ENCODE peak calls at places on chromosomes 13 and 19, in five cellular contexts. M is GM23338, Q is PC-3, I is MM.1S, C is neural progenitor cell. D is an unnamed sample.

GRCh38 chr13:107192289-107192688 is 624.4 kb upstream of the ARGLU1 start:
- DNase-seq in C (peak; percentile 6), Q (no peak), M (peak; percentile 56), I (no peak), D (peak; percentile 25)

GRCh38 chr13:37905736-37906135 is 36.2 kb upstream of the TRPC4 start:
- DNase-seq in Q (no peak), I (no peak), M (no peak), C (no peak), D (no peak)

GRCh38 chr13:25473864-25474263 is 102.1 kb downstream of the ATP8A2 start:
- DNase-seq in C (no peak), Q (no peak), M (no peak), I (no peak), D (no peak)

GRCh38 chr19:21463449-21464105 is 41.8 kb upstream of the ZNF429 start:
- DNase-seq in M (peak; percentile 98), Q (peak; percentile 56), I (no peak), C (peak; percentile 90), D (peak; percentile 89)

GRCh38 chr19:38351865-38352395 is 16.3 kb downstream of the CATSPERG start:
- DNase-seq in M (no peak), I (no peak), C (no peak), Q (no peak), D (no peak)

GRCh38 chr13:46751811-46752635 is 44.9 kb downstream of the ESD start:
- DNase-seq in M (peak; percentile 13), C (peak; percentile 11), I (no peak), Q (no peak), D (no peak)

GRCh38 chr13:35093356-35093755 is 151.3 kb downstream of the NBEA start:
- DNase-seq in M (no peak), I (no peak), Q (no peak), C (no peak), D (no peak)

GRCh38 chr13:51525567-51526165 is 58.6 kb upstream of the WDFY2 start:
- DNase-seq in M (no peak), C (no peak), Q (peak; percentile 23), I (no peak), D (no peak)

GRCh38 chr19:10797078-10797477 is 38.9 kb downstream of the TMED1 start:
- DNase-seq in Q (no peak), M (no peak), I (no peak), C (no peak), D (no peak)

GRCh38 chr13:49791753-49792549 is 531 bp downstream of the KPNA3 start:
- DNase-seq in C (peak; percentile 66), I (peak; percentile 17), Q (peak; percentile 19), M (peak; percentile 65), D (peak; percentile 68)

GRCh38 chr19:47313754-47314133 is 4.1 kb downstream of the C5AR1 start:
- DNase-seq in I (no peak), M (no peak), C (no peak), Q (no peak), D (no peak)

GRCh38 chr19:44776402-44777096 is 1.1 kb upstream of the CBLC start:
- DNase-seq in I (no peak), M (peak; percentile 77), Q (peak; percentile 88), C (no peak), D (peak; percentile 80)

GRCh38 chr13:45545686-45546409 is 69.7 kb downstream of the ERICH6B start:
- DNase-seq in C (no peak), Q (no peak), M (no peak), I (no peak), D (no peak)

GRCh38 chr19:49859838-49860715 is 7.3 kb downstream of the PNKP start:
- DNase-seq in Q (no peak), M (no peak), C (no peak), I (no peak), D (no peak)

GRCh38 chr19:19115954-19116353 is 22.3 kb downstream of the TMEM161A start:
- DNase-seq in C (peak; percentile 72), M (peak; percentile 89), Q (peak; percentile 25), I (peak; percentile 51), D (no peak)

GRCh38 chr13:60044321-60044720 is 119.4 kb downstream of the DIAPH3 start:
- DNase-seq in Q (no peak), M (no peak), I (no peak), C (no peak), D (no peak)

GRCh38 chr13:60051754-60052153 is 112.0 kb downstream of the DIAPH3 start:
- DNase-seq in Q (no peak), M (no peak), C (no peak), I (no peak), D (no peak)

GRCh38 chr13:60043262-60043661 is 120.5 kb downstream of the DIAPH3 start:
- DNase-seq in C (no peak), I (no peak), Q (no peak), M (no peak), D (no peak)

DNA sequence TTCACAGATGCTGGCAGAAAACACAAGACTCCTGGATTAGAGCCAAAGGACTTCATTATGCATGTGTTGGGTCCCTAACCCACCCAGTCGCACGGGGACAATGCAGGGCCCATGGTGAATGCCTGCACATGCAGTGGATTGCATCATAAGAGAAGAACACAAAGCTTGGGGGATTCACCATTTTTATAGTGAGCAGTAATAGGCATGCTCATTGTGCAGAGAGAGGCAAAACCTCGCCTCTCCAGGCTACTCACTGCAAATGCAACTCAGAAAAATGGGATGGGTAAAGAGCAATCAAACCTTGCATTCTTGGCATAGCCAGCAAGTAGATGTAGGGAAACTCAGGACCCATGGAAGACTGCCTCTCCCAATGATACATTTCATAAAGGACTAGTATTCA is 115.8 kb downstream of the DIAPH3 start:
- DNase-seq in M (peak; percentile 43), I (no peak), C (peak; percentile 9), Q (no peak), D (no peak)
- TF ChIP-seq EZH2phosphoT487 in M (no peak), I (no peak), C (no peak), Q (no peak), D (no peak)

DNA sequence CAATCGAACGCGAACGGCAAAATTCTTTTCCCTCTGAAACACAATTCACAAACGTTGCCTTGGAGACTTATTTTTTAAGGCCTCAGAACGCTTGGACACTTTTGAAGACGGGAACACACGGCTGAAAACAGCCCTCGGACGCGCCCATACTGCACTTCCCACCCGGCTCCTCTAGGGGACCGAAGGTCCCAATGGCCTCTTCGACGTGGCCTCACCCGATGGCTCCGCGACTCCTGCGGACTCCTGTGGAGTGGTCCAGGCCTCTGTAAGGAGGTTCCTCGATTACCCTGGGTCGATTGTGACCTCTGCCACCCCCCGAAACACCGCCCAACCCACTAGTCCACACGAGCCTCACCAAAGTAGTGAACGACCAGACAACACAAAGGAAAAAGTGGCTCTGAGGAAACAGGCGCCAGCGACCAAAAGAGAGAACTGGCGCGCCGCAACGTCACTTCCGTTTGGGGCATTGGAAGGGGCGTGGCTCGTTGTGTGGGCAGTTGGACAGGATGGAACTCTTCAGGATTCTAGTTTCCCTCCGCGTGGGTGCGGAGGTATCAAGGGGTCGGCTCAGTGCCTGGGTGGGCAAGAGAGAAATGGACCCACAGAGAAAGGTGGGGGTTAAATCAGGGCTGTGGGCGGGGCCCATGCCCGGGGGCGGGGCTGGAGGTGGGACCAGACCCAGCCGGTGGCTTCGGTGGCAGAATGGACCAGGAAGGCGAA is at the start of gene ZNF560:
- DNase-seq in C (no peak), M (peak; percentile 47), Q (no peak), I (no peak), D (no peak)
- TF ChIP-seq EZH2phosphoT487 in C (no peak), M (no peak), Q (no peak), I (no peak), D (no peak)

DNA sequence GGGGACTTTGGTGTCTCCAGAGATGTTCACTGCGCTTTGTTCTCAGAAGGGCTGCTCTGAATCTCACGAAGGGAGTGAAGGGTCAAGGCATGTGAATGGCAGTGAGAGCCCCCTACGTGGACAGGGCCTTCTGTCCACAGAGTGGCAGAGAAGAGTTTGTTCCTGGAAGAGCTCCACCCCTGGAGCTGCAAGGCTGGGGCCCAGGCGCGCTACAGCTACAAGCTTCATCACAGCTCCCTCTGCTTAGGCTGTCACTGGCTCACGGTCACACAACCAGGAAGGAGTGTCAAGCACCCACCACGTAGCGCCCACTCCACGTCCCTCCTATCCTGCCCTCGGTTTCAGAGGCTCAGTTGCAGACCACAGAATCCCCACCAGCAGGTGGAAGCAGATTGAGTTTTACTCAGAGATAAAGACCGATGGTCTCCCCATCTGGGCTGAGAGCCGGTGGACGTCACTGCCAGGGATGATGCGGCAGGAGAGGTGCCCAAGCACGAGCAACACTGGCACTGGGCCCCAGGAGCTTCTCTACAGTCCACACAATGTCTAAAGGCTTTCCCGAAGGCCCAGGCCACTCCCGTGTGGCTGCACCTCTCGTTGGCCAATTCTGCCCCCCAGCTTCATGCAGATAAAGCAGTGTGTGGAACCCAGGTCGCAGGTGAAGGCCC is 23.0 kb upstream of the TFDP1 start:
- DNase-seq in I (no peak), C (no peak), Q (no peak), M (no peak), D (no peak)
- TF ChIP-seq EZH2phosphoT487 in I (no peak), C (no peak), Q (no peak), M (no peak), D (no peak)

GRCh38 chr13:27339299-27339698 is 68.7 kb downstream of the RASL11A start:
- DNase-seq in M (peak; percentile 89), I (peak; percentile 45), Q (peak; percentile 71), C (peak; percentile 63), D (peak; percentile 50)
- TF ChIP-seq EZH2phosphoT487 in M (no peak), I (no peak), Q (no peak), C (no peak), D (no peak)

GRCh38 chr13:108943842-108944241 is 314.4 kb downstream of the MYO16 start:
- DNase-seq in Q (no peak), M (no peak), I (no peak), C (no peak), D (no peak)
- TF ChIP-seq EZH2phosphoT487 in Q (no peak), M (no peak), I (no peak), C (no peak), D (no peak)

GRCh38 chr13:105773241-105773640 is 762.2 kb downstream of the EFNB2 start:
- DNase-seq in Q (no peak), I (no peak), M (no peak), C (peak; percentile 42), D (no peak)

GRCh38 chr13:105783261-105783660 is 752.2 kb downstream of the EFNB2 start:
- DNase-seq in C (no peak), M (no peak), I (peak; percentile 34), Q (no peak), D (no peak)

GRCh38 chr13:105773887-105774538 is 761.4 kb downstream of the EFNB2 start:
- DNase-seq in I (peak; percentile 34), Q (peak; percentile 72), M (no peak), C (peak; percentile 12), D (peak; percentile 46)

GRCh38 chr13:105774739-105775460 is 760.6 kb downstream of the EFNB2 start:
- DNase-seq in M (peak; percentile 12), I (no peak), Q (peak; percentile 74), C (peak; percentile 31), D (peak; percentile 41)

GRCh38 chr13:105778196-105778595 is 757.3 kb downstream of the EFNB2 start:
- DNase-seq in I (no peak), Q (no peak), C (no peak), M (no peak), D (peak; percentile 9)
- TF ChIP-seq EZH2phosphoT487 in I (no peak), Q (no peak), C (no peak), M (no peak), D (no peak)

GRCh38 chr19:3849092-3849491 is 19.7 kb downstream of the ZFR2 start:
- DNase-seq in Q (peak; percentile 67), M (peak; percentile 84), I (peak; percentile 54), C (peak; percentile 52), D (peak; percentile 45)
- TF ChIP-seq EZH2phosphoT487 in Q (no peak), M (no peak), I (no peak), C (no peak), D (no peak)

D was measured in hepatocyte.